ENCODE peak calls at places on chromosome 21, in nine cellular contexts. One of them, this sample, is unnamed.

GRCh38 chr21:28283652-28284490 is 708.8 kb downstream of the LTN1 start:
- DNase-seq in heart right ventricle: peak; percentile 20
- DNase-seq in HFFc6: peak; percentile 89
- DNase-seq in Calu3: no peak
- DNase-seq in glutamatergic neuron: no peak
- DNase-seq in IMR-90: peak; percentile 94
- DNase-seq in fibroblast of villous mesenchyme: peak; percentile 73
- DNase-seq in foreskin keratinocyte: no peak
- DNase-seq in fibroblast of mammary gland: peak; percentile 93
- DNase-seq in this sample: peak; percentile 84

GRCh38 chr21:32727478-32727727 is 410 bp downstream of the SYNJ1 start:
- DNase-seq in glutamatergic neuron: no peak
- DNase-seq in fibroblast of mammary gland: no peak
- DNase-seq in heart right ventricle: no peak
- DNase-seq in IMR-90: no peak
- DNase-seq in HFFc6: no peak
- DNase-seq in foreskin keratinocyte: no peak
- DNase-seq in fibroblast of villous mesenchyme: no peak
- DNase-seq in Calu3: peak; percentile 10
- DNase-seq in this sample: no peak

GRCh38 chr21:36845790-36846189 is 120.7 kb downstream of the HLCS start:
- DNase-seq in foreskin keratinocyte: no peak
- DNase-seq in Calu3: no peak
- DNase-seq in glutamatergic neuron: no peak
- DNase-seq in heart right ventricle: no peak
- DNase-seq in HFFc6: no peak
- DNase-seq in IMR-90: no peak
- DNase-seq in fibroblast of villous mesenchyme: no peak
- DNase-seq in fibroblast of mammary gland: no peak
- DNase-seq in this sample: no peak

GRCh38 chr21:31252611-31253010 is 91.5 kb downstream of the TIAM1 start:
- DNase-seq in heart right ventricle: no peak
- DNase-seq in IMR-90: no peak
- DNase-seq in HFFc6: no peak
- DNase-seq in foreskin keratinocyte: no peak
- DNase-seq in glutamatergic neuron: no peak
- DNase-seq in Calu3: no peak
- DNase-seq in fibroblast of villous mesenchyme: no peak
- DNase-seq in fibroblast of mammary gland: no peak
- DNase-seq in this sample: no peak

GRCh38 chr21:46158666-46159300 is 3.4 kb upstream of the FTCD start:
- DNase-seq in fibroblast of mammary gland: no peak
- DNase-seq in IMR-90: no peak
- DNase-seq in Calu3: no peak
- DNase-seq in HFFc6: no peak
- DNase-seq in fibroblast of villous mesenchyme: no peak
- DNase-seq in glutamatergic neuron: no peak
- DNase-seq in heart right ventricle: no peak
- DNase-seq in foreskin keratinocyte: no peak
- DNase-seq in this sample: no peak

GRCh38 chr21:16425297-16425696 is 695.5 kb downstream of the USP25 start:
- DNase-seq in fibroblast of villous mesenchyme: no peak
- DNase-seq in Calu3: no peak
- DNase-seq in HFFc6: no peak
- DNase-seq in fibroblast of mammary gland: no peak
- DNase-seq in glutamatergic neuron: no peak
- DNase-seq in IMR-90: no peak
- DNase-seq in foreskin keratinocyte: no peak
- DNase-seq in heart right ventricle: no peak
- DNase-seq in this sample: no peak

GRCh38 chr21:16418211-16418610 is 688.4 kb downstream of the USP25 start:
- DNase-seq in fibroblast of mammary gland: peak; percentile 74
- DNase-seq in Calu3: no peak
- DNase-seq in heart right ventricle: no peak
- DNase-seq in fibroblast of villous mesenchyme: peak; percentile 43
- DNase-seq in HFFc6: no peak
- DNase-seq in glutamatergic neuron: no peak
- DNase-seq in IMR-90: no peak
- DNase-seq in foreskin keratinocyte: peak; percentile 23
- DNase-seq in this sample: peak; percentile 48

GRCh38 chr21:21384977-21385376 is 386.8 kb downstream of the NCAM2 start:
- DNase-seq in glutamatergic neuron: no peak
- DNase-seq in IMR-90: no peak
- DNase-seq in heart right ventricle: no peak
- DNase-seq in HFFc6: no peak
- DNase-seq in fibroblast of villous mesenchyme: no peak
- DNase-seq in foreskin keratinocyte: no peak
- DNase-seq in fibroblast of mammary gland: no peak
- DNase-seq in Calu3: no peak
- DNase-seq in this sample: no peak

GRCh38 chr21:21737186-21737585 is 739.0 kb downstream of the NCAM2 start:
- DNase-seq in fibroblast of mammary gland: no peak
- DNase-seq in glutamatergic neuron: no peak
- DNase-seq in IMR-90: no peak
- DNase-seq in heart right ventricle: no peak
- DNase-seq in HFFc6: no peak
- DNase-seq in Calu3: no peak
- DNase-seq in foreskin keratinocyte: no peak
- DNase-seq in fibroblast of villous mesenchyme: no peak
- DNase-seq in this sample: no peak

GRCh38 chr21:28473530-28474225 is 519.0 kb downstream of the LTN1 start:
- DNase-seq in heart right ventricle: no peak
- DNase-seq in HFFc6: no peak
- DNase-seq in fibroblast of villous mesenchyme: peak; percentile 65
- DNase-seq in foreskin keratinocyte: no peak
- DNase-seq in IMR-90: peak; percentile 61
- DNase-seq in fibroblast of mammary gland: peak; percentile 70
- DNase-seq in Calu3: no peak
- DNase-seq in glutamatergic neuron: no peak
- DNase-seq in this sample: no peak

GRCh38 chr21:31684918-31685317 is 25.4 kb downstream of the SOD1 start:
- DNase-seq in heart right ventricle: no peak
- DNase-seq in fibroblast of villous mesenchyme: no peak
- DNase-seq in fibroblast of mammary gland: no peak
- DNase-seq in foreskin keratinocyte: no peak
- DNase-seq in IMR-90: no peak
- DNase-seq in glutamatergic neuron: no peak
- DNase-seq in Calu3: no peak
- DNase-seq in HFFc6: no peak
- DNase-seq in this sample: no peak

GRCh38 chr21:15058718-15059316 is 6.0 kb downstream of the NRIP1 start:
- DNase-seq in glutamatergic neuron: no peak
- DNase-seq in Calu3: no peak
- DNase-seq in fibroblast of mammary gland: peak; percentile 88
- DNase-seq in fibroblast of villous mesenchyme: peak; percentile 75
- DNase-seq in HFFc6: peak; percentile 67
- DNase-seq in heart right ventricle: no peak
- DNase-seq in IMR-90: peak; percentile 68
- DNase-seq in foreskin keratinocyte: no peak
- DNase-seq in this sample: peak; percentile 81

GRCh38 chr21:43847301-43847700 is 17.7 kb upstream of the AGPAT3 start:
- DNase-seq in foreskin keratinocyte: no peak
- DNase-seq in heart right ventricle: no peak
- DNase-seq in HFFc6: no peak
- DNase-seq in IMR-90: no peak
- DNase-seq in fibroblast of villous mesenchyme: no peak
- DNase-seq in fibroblast of mammary gland: no peak
- DNase-seq in glutamatergic neuron: no peak
- DNase-seq in Calu3: no peak
- DNase-seq in this sample: no peak

GRCh38 chr21:28588997-28589396 is 403.7 kb downstream of the LTN1 start:
- DNase-seq in Calu3: no peak
- DNase-seq in HFFc6: no peak
- DNase-seq in IMR-90: no peak
- DNase-seq in heart right ventricle: no peak
- DNase-seq in fibroblast of mammary gland: no peak
- DNase-seq in fibroblast of villous mesenchyme: no peak
- DNase-seq in glutamatergic neuron: no peak
- DNase-seq in foreskin keratinocyte: no peak
- DNase-seq in this sample: no peak

GRCh38 chr21:30194701-30195299 is 21.1 kb downstream of the CLDN8 start:
- DNase-seq in fibroblast of mammary gland: peak; percentile 57
- DNase-seq in HFFc6: no peak
- DNase-seq in heart right ventricle: no peak
- DNase-seq in Calu3: peak; percentile 38
- DNase-seq in foreskin keratinocyte: no peak
- DNase-seq in glutamatergic neuron: no peak
- DNase-seq in IMR-90: no peak
- DNase-seq in fibroblast of villous mesenchyme: peak; percentile 9
- DNase-seq in this sample: peak; percentile 18

GRCh38 chr21:20998456-20998789 is 214 bp downstream of the NCAM2 start:
- DNase-seq in foreskin keratinocyte: peak; percentile 9
- DNase-seq in HFFc6: no peak
- DNase-seq in Calu3: no peak
- DNase-seq in fibroblast of villous mesenchyme: no peak
- DNase-seq in heart right ventricle: no peak
- DNase-seq in fibroblast of mammary gland: no peak
- DNase-seq in IMR-90: no peak
- DNase-seq in glutamatergic neuron: no peak
- DNase-seq in this sample: no peak

GRCh38 chr21:15682977-15683376 is 46.8 kb upstream of the USP25 start:
- DNase-seq in Calu3: no peak
- DNase-seq in IMR-90: peak; percentile 57
- DNase-seq in HFFc6: peak; percentile 39
- DNase-seq in foreskin keratinocyte: no peak
- DNase-seq in fibroblast of villous mesenchyme: peak; percentile 24
- DNase-seq in glutamatergic neuron: no peak
- DNase-seq in fibroblast of mammary gland: peak; percentile 63
- DNase-seq in heart right ventricle: no peak
- DNase-seq in this sample: peak; percentile 35

GRCh38 chr21:41195311-41195710 is 27.4 kb downstream of the BACE2 start:
- DNase-seq in foreskin keratinocyte: no peak
- DNase-seq in fibroblast of mammary gland: no peak
- DNase-seq in fibroblast of villous mesenchyme: no peak
- DNase-seq in HFFc6: no peak
- DNase-seq in glutamatergic neuron: no peak
- DNase-seq in Calu3: no peak
- DNase-seq in IMR-90: no peak
- DNase-seq in heart right ventricle: no peak
- DNase-seq in this sample: no peak

GRCh38 chr21:45150630-45151265 is 76.4 kb downstream of the ADARB1 start:
- DNase-seq in fibroblast of mammary gland: no peak
- DNase-seq in fibroblast of villous mesenchyme: no peak
- DNase-seq in foreskin keratinocyte: no peak
- DNase-seq in Calu3: no peak
- DNase-seq in HFFc6: no peak
- DNase-seq in IMR-90: no peak
- DNase-seq in glutamatergic neuron: no peak
- DNase-seq in heart right ventricle: no peak
- DNase-seq in this sample: no peak

GRCh38 chr21:45153358-45154318 is 79.3 kb downstream of the ADARB1 start:
- DNase-seq in fibroblast of mammary gland: no peak
- DNase-seq in glutamatergic neuron: no peak
- DNase-seq in IMR-90: peak; percentile 70
- DNase-seq in Calu3: no peak
- DNase-seq in fibroblast of villous mesenchyme: no peak
- DNase-seq in foreskin keratinocyte: no peak
- DNase-seq in HFFc6: peak; percentile 34
- DNase-seq in heart right ventricle: no peak
- DNase-seq in this sample: peak; percentile 56

GRCh38 chr21:45154511-45155508 is 80.4 kb downstream of the ADARB1 start:
- DNase-seq in Calu3: no peak
- DNase-seq in HFFc6: peak; percentile 48
- DNase-seq in fibroblast of mammary gland: peak; percentile 46
- DNase-seq in fibroblast of villous mesenchyme: peak; percentile 81
- DNase-seq in heart right ventricle: no peak
- DNase-seq in IMR-90: peak; percentile 87
- DNase-seq in foreskin keratinocyte: no peak
- DNase-seq in glutamatergic neuron: no peak
- DNase-seq in this sample: peak; percentile 80

GRCh38 chr21:45151484-45152115 is 77.2 kb downstream of the ADARB1 start:
- DNase-seq in Calu3: no peak
- DNase-seq in HFFc6: no peak
- DNase-seq in IMR-90: no peak
- DNase-seq in glutamatergic neuron: no peak
- DNase-seq in heart right ventricle: no peak
- DNase-seq in fibroblast of mammary gland: no peak
- DNase-seq in foreskin keratinocyte: no peak
- DNase-seq in fibroblast of villous mesenchyme: no peak
- DNase-seq in this sample: no peak

GRCh38 chr21:45152265-45152746 is 77.9 kb downstream of the ADARB1 start:
- DNase-seq in Calu3: no peak
- DNase-seq in fibroblast of villous mesenchyme: no peak
- DNase-seq in fibroblast of mammary gland: no peak
- DNase-seq in IMR-90: no peak
- DNase-seq in HFFc6: no peak
- DNase-seq in glutamatergic neuron: peak; percentile 63
- DNase-seq in heart right ventricle: no peak
- DNase-seq in foreskin keratinocyte: no peak
- DNase-seq in this sample: peak; percentile 26
- TF ChIP-seq CTCF in Calu3: no peak
- TF ChIP-seq CTCF in fibroblast of villous mesenchyme: peak; percentile 40
- TF ChIP-seq CTCF in fibroblast of mammary gland: no peak
- TF ChIP-seq CTCF in IMR-90: peak; percentile 6
- TF ChIP-seq CTCF in HFFc6: no peak
- TF ChIP-seq CTCF in glutamatergic neuron: no peak
- TF ChIP-seq CTCF in heart right ventricle: no peak
- TF ChIP-seq CTCF in foreskin keratinocyte: peak; percentile 23
- TF ChIP-seq CTCF in this sample: peak; percentile 71

GRCh38 chr21:37873655-37874054 is 42.6 kb downstream of the KCNJ6 start:
- DNase-seq in IMR-90: peak; percentile 43
- DNase-seq in heart right ventricle: no peak
- DNase-seq in Calu3: no peak
- DNase-seq in fibroblast of villous mesenchyme: peak; percentile 39
- DNase-seq in glutamatergic neuron: no peak
- DNase-seq in foreskin keratinocyte: no peak
- DNase-seq in HFFc6: peak; percentile 5
- DNase-seq in fibroblast of mammary gland: no peak
- DNase-seq in this sample: no peak
- TF ChIP-seq CTCF in IMR-90: peak; percentile 41
- TF ChIP-seq CTCF in heart right ventricle: no peak
- TF ChIP-seq CTCF in Calu3: no peak
- TF ChIP-seq CTCF in fibroblast of villous mesenchyme: peak; percentile 26
- TF ChIP-seq CTCF in glutamatergic neuron: no peak
- TF ChIP-seq CTCF in foreskin keratinocyte: peak; percentile 23
- TF ChIP-seq CTCF in HFFc6: peak; percentile 58
- TF ChIP-seq CTCF in fibroblast of mammary gland: peak; percentile 14
- TF ChIP-seq CTCF in this sample: peak; percentile 29

GRCh38 chr21:19120591-19120990 is 717.0 kb upstream of the TMPRSS15 start:
- DNase-seq in fibroblast of mammary gland: no peak
- DNase-seq in IMR-90: no peak
- DNase-seq in glutamatergic neuron: no peak
- DNase-seq in HFFc6: no peak
- DNase-seq in Calu3: no peak
- DNase-seq in foreskin keratinocyte: no peak
- DNase-seq in heart right ventricle: no peak
- DNase-seq in fibroblast of villous mesenchyme: no peak
- DNase-seq in this sample: no peak
- TF ChIP-seq CTCF in fibroblast of mammary gland: no peak
- TF ChIP-seq CTCF in IMR-90: no peak
- TF ChIP-seq CTCF in glutamatergic neuron: no peak
- TF ChIP-seq CTCF in HFFc6: no peak
- TF ChIP-seq CTCF in Calu3: no peak
- TF ChIP-seq CTCF in foreskin keratinocyte: no peak
- TF ChIP-seq CTCF in heart right ventricle: no peak
- TF ChIP-seq CTCF in fibroblast of villous mesenchyme: no peak
- TF ChIP-seq CTCF in this sample: no peak

GRCh38 chr21:42258150-42258884 is 39.4 kb downstream of the ABCG1 start:
- DNase-seq in HFFc6: peak; percentile 10
- DNase-seq in heart right ventricle: peak; percentile 65
- DNase-seq in Calu3: peak; percentile 68
- DNase-seq in fibroblast of mammary gland: peak; percentile 52
- DNase-seq in fibroblast of villous mesenchyme: peak; percentile 48
- DNase-seq in IMR-90: peak; percentile 32
- DNase-seq in foreskin keratinocyte: no peak
- DNase-seq in glutamatergic neuron: peak; percentile 83
- DNase-seq in this sample: peak; percentile 16
- TF ChIP-seq CTCF in HFFc6: peak; percentile 78
- TF ChIP-seq CTCF in heart right ventricle: peak; percentile 82
- TF ChIP-seq CTCF in Calu3: peak; percentile 56
- TF ChIP-seq CTCF in fibroblast of mammary gland: peak; percentile 75
- TF ChIP-seq CTCF in fibroblast of villous mesenchyme: peak; percentile 82
- TF ChIP-seq CTCF in IMR-90: peak; percentile 59
- TF ChIP-seq CTCF in foreskin keratinocyte: peak; percentile 86
- TF ChIP-seq CTCF in glutamatergic neuron: peak; percentile 81
- TF ChIP-seq CTCF in this sample: peak; percentile 85

This sample was measured in astrocyte of the spinal cord.